ENCODE peak calls at places on chromosomes 13 and 19, in eight cellular contexts. N is SK-N-SH, W is neural progenitor cell, R is OCI-LY7, C is HCT116, K is GM23338, E is hepatocyte, L is MM.1S. V is an unnamed sample.

GRCh38 chr19:4057913-4058695 is 8.6 kb downstream of the ZBTB7A start:
- DNase-seq in W (no peak), L (no peak), C (peak), R (no peak), N (no peak), K (peak), E (peak), V (peak)

GRCh38 chr19:54439174-54439851 is 9.7 kb upstream of the LENG8 start:
- DNase-seq in L (no peak), N (peak), K (peak), W (peak), C (no peak), E (peak), R (peak), V (peak)

GRCh38 chr13:32530841-32531253 is 7.7 kb downstream of the N4BP2L2 start:
- DNase-seq in E (peak), N (no peak), R (peak), L (peak), W (no peak), K (peak), C (no peak), V (no peak)

GRCh38 chr13:99975626-99976025 is 4.1 kb upstream of the ZIC5 start:
- DNase-seq in C (no peak), W (peak), K (peak), N (peak), E (no peak), R (no peak), L (no peak), V (no peak)

GRCh38 chr19:42066075-42066754 is 3.8 kb downstream of the GRIK5 start:
- DNase-seq in W (peak), N (peak), L (no peak), K (peak), R (no peak), E (no peak), C (no peak), V (peak)

GRCh38 chr19:13459351-13459750 is 46.9 kb downstream of the CACNA1A start:
- DNase-seq in R (no peak), K (peak), E (no peak), N (no peak), W (peak), L (no peak), C (no peak), V (no peak)

GRCh38 chr19:38792250-38793111 is 3.5 kb downstream of the LGALS7B start:
- DNase-seq in N (no peak), C (no peak), R (no peak), L (no peak), K (peak), W (no peak), E (no peak), V (no peak)

GRCh38 chr19:42563352-42564210 is 31.1 kb downstream of the CEACAM8 start:
- DNase-seq in E (peak), W (peak), N (peak), L (peak), C (peak), R (peak), K (peak), V (peak)

GRCh38 chr13:90105276-90105675 is 1242.2 kb upstream of the MIR17HG start:
- DNase-seq in L (no peak), R (no peak), W (no peak), N (no peak), K (no peak), E (no peak), C (no peak), V (peak)

GRCh38 chr19:1264801-1265610 is 4.1 kb upstream of the CIRBP start:
- DNase-seq in W (peak), E (peak), C (no peak), K (peak), N (no peak), R (peak), L (no peak), V (peak)

GRCh38 chr13:23799945-23800344 is 89.3 kb downstream of the MIPEP start:
- DNase-seq in W (no peak), L (peak), C (no peak), N (no peak), R (no peak), K (no peak), E (no peak), V (no peak)

GRCh38 chr19:22595918-22596341 is 38.2 kb upstream of the ZNF492 start:
- DNase-seq in N (peak), R (no peak), W (no peak), C (no peak), L (no peak), E (no peak), K (no peak), V (no peak)

GRCh38 chr19:51750381-51751124 is 1.1 kb downstream of the FPR1 start:
- DNase-seq in L (no peak), W (no peak), C (no peak), K (no peak), E (no peak), R (no peak), N (no peak), V (no peak)

GRCh38 chr13:99655351-99656091 is 154.2 kb downstream of the TM9SF2 start:
- DNase-seq in C (peak), N (no peak), R (no peak), W (peak), K (no peak), L (no peak), E (peak), V (peak)

GRCh38 chr13:110195547-110196485 is 111.1 kb downstream of the COL4A1 start:
- DNase-seq in W (no peak), E (no peak), R (no peak), N (no peak), L (no peak), C (no peak), K (no peak), V (no peak)

GRCh38 chr13:36666482-36667264 is 7.1 kb upstream of the SERTM1 start:
- DNase-seq in C (no peak), W (no peak), R (no peak), E (peak), L (no peak), K (no peak), N (no peak), V (no peak)

GRCh38 chr13:105611424-105611823 is 924.0 kb downstream of the EFNB2 start:
- DNase-seq in K (peak), W (no peak), N (no peak), L (no peak), E (no peak), R (no peak), C (no peak), V (no peak)

GRCh38 chr13:24050292-24050711 is 110.2 kb upstream of the SPATA13 start:
- DNase-seq in W (no peak), N (no peak), L (no peak), K (no peak), C (no peak), R (no peak), E (no peak), V (peak)

GRCh38 chr19:35959968-35960320 is 23.8 kb downstream of the LRFN3 start:
- DNase-seq in C (no peak), R (no peak), K (peak), L (no peak), N (no peak), W (no peak), E (no peak), V (no peak)

GRCh38 chr13:89897681-89898080 is 1449.8 kb upstream of the MIR17HG start:
- DNase-seq in R (no peak), L (peak), W (no peak), K (no peak), N (no peak), E (no peak), C (no peak), V (no peak)

GRCh38 chr13:113816925-113817859 is 46.7 kb downstream of the GAS6 start:
- DNase-seq in L (peak), N (peak), K (peak), W (peak), E (peak), R (peak), C (peak), V (peak)

GRCh38 chr19:45020071-45020470 is 18.8 kb upstream of the CLASRP start:
- DNase-seq in K (no peak), L (no peak), C (no peak), R (no peak), E (no peak), W (no peak), N (no peak), V (no peak)

GRCh38 chr13:76043882-76044281 is 407.8 kb downstream of the LMO7 start:
- DNase-seq in W (peak), E (no peak), N (no peak), L (no peak), R (no peak), C (no peak), K (no peak), V (no peak)

GRCh38 chr13:110797230-110797877 is 83.9 kb downstream of the ING1 start:
- DNase-seq in E (no peak), W (no peak), C (no peak), R (no peak), N (no peak), L (no peak), K (peak), V (peak)

GRCh38 chr19:28878862-28879566 is 333.9 kb downstream of the UQCRFS1 start:
- DNase-seq in L (peak), E (peak), K (peak), C (peak), N (peak), W (peak), R (peak), V (peak)

GRCh38 chr13:25860862-25861261 is 191.0 kb downstream of the SHISA2 start:
- DNase-seq in L (no peak), E (no peak), W (no peak), N (no peak), R (no peak), K (no peak), C (no peak), V (peak)
- TF ChIP-seq EZH2phosphoT487 in L (no peak), E (no peak), W (no peak), N (no peak), R (no peak), K (no peak), C (no peak), V (no peak)

DNA sequence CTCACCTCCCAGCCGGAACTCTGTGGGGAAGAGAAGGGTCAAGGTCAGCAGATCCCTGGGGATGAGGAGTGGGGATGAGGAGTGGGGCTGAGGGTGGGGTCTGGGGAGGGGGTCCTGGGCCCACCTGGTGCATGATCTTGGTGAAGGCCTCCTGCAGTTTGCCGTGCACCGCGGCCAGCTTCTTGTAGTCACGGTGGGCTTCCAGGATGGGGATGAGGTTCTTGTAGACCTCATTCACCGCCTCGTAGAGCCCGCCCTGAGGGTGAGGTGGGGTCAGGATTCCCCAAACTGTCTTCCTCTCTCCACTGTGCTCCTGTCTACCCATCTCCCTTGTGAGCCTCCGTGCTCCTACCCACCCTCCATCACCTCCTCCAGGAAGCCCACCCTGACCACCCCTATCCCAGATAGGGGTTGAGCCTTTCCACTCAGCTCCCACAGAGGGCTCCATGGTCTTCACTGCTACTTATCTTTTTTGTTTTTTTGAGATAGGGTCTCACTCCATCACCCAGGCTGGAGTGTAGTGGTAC is 6.8 kb upstream of the KANK2 start:
- DNase-seq in K (no peak), L (no peak), N (no peak), E (no peak), W (no peak), R (no peak), C (no peak), V (no peak)
- TF ChIP-seq CTCF in K (no peak), L (no peak), N (peak), E (no peak), W (no peak), R (peak), C (no peak), V (peak)

GRCh38 chr13:74251778-74252519 is 117.7 kb upstream of the KLF12 start:
- DNase-seq in K (no peak), N (no peak), L (no peak), E (no peak), R (no peak), W (no peak), C (no peak), V (peak)
- H3K4me2 ChIP-seq in K (no peak), N (no peak), L (no peak), E (no peak), R (no peak), W (no peak), C (no peak), V (peak)

GRCh38 chr19:18490719-18491118 is 31.2 kb downstream of the ELL start:
- DNase-seq in R (no peak), C (no peak), W (no peak), L (no peak), K (no peak), N (no peak), E (no peak), V (no peak)

GRCh38 chr19:18487576-18488402 is 34.1 kb downstream of the ELL start:
- DNase-seq in E (no peak), W (no peak), N (no peak), C (no peak), R (no peak), L (no peak), K (no peak), V (no peak)

GRCh38 chr19:18489627-18490184 is 32.2 kb downstream of the ELL start:
- DNase-seq in L (no peak), C (no peak), W (no peak), N (no peak), R (no peak), E (no peak), K (no peak), V (no peak)

GRCh38 chr19:18488403-18488723 is 33.5 kb downstream of the ELL start:
- DNase-seq in W (no peak), K (no peak), L (no peak), C (no peak), N (peak), E (no peak), R (no peak), V (peak)

DNA sequence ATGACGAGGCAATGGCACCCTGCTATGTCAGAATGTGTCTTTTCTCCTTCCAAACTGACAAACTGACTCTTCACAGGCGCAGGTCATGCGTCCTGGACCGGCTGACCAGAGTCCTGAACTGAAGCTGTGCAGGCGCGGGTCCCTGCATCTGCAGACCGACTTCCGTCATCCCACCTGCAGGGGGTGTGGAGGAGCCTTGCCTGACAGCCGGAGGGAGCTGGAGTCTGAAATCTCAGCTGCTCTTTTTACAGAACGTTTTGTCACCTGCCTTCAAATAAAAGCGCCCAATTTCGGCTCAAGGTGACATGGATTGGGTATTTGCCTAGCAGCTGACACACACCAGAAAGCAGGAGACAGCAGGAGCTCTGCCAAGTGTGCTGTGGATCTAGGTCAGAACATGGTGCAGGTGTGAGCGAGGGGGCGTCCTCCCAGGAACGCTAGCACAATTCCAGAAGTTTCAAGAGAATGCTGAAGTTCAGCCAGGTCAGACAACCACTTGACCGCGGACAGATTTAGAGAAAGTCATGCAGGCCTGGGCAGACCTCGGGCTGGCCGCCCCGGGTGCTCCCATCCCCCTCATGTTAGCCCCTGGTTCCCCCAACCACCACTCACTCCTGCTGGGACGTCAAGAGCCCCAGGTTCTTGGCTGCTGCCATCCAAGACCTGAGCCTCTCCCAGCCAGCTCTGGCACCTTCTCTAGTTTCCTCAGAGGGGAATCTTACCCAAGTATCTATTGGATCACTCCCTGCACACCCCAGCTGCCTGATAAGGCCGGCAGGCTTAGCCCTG is 32.8 kb downstream of the ELL start:
- DNase-seq in L (no peak), E (peak), R (peak), W (peak), K (peak), C (no peak), N (peak), V (peak)
- TF ChIP-seq EZH2phosphoT487 in L (no peak), E (no peak), R (no peak), W (no peak), K (no peak), C (no peak), N (no peak), V (no peak)

DNA sequence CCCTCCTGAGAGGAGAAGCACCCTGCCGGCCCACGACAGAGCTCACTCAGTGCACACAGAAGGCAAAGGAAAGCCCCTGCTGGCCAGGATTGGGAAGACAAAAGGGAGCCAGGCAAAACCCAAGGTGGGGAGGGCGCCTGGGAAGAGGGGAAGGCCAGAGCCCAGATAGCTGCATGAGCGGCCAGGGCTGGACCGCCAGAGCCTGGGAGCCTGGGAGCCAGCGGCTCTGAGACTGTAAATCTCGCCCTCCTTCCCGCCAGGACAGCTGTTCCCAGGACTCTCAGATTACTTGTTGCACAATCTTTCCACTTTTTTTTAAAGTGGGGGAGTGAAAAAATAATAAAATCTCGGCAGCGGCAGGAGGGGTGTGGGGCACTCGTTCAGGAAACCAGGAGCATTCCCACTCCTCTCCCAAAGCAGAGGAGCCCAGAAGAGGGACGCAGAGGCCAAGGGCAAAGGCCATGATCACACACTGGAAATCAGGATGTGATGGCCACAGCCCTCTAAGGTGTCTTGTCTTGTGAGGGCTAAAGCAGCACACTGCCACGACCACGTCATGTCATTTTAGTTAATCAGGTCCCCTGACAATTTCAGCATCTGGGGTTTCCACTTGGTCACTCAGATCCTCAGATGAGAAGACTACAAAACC is 19.6 kb upstream of the EPHX3 start:
- DNase-seq in R (no peak), W (peak), L (no peak), E (peak), C (no peak), K (peak), N (peak), V (peak)
- TF ChIP-seq CTCF in R (no peak), W (peak), L (no peak), E (peak), C (peak), K (peak), N (peak), V (peak)

DNA sequence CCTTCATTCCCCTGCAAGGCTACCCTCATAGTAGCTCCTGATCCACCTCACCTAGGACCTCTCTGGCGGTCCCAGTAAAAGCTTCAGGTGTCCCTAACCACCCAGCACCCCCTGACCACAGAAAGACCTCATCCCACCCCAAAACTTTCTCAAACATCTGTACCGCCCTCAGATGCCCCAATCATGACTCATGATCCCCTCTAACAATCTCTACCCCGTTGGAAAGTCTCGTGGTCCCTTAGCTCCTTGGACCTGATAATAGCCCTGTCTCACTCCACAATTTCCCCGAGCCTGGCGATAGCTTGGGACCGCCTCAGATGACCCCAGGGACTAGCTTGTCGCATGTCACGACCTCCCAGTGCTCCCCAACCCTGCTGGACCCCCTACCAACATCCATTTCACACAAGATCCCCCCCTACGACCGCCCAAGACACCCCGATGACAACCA is 512 bp downstream of the NDUFA11 start:
- DNase-seq in L (peak), N (no peak), E (peak), C (no peak), K (peak), W (no peak), R (peak), V (no peak)
- H3K4me2 ChIP-seq in L (peak), N (peak), E (peak), C (peak), K (peak), W (peak), R (peak), V (peak)

GRCh38 chr19:19997656-19998268 is 41.5 kb downstream of the ZNF682 start:
- DNase-seq in E (no peak), R (peak), K (peak), C (no peak), L (no peak), N (peak), W (peak), V (no peak)
- TF ChIP-seq EZH2phosphoT487 in E (no peak), R (no peak), K (no peak), C (no peak), L (no peak), N (no peak), W (no peak), V (no peak)

GRCh38 chr13:96020155-96020575 is 33.0 kb downstream of the UGGT2 start:
- DNase-seq in N (peak), W (peak), R (peak), L (peak), E (peak), C (peak), K (peak), V (peak)
- TF ChIP-seq CTCF in N (peak), W (peak), R (peak), L (peak), E (peak), C (peak), K (peak), V (peak)